ENCODE peak calls at places on chromosome 17, in nine cellular contexts. T is fibroblast of pulmonary artery; X is CD8-positive, alpha-beta memory T cell; Z is AG10803; N is thoracic aorta; H is SJSA1; O is fibroblast of lung; Y is cardiac fibroblast; R is left ventricle myocardium inferior. W is an unnamed sample.
A peak's percentile ranks its signal among the peaks of the same experiment; 100 is the strongest.

GRCh38 chr17:52789829-52790228 is 631.3 kb upstream of the CA10 start:
- DNase-seq in Z (no peak), O (no peak), N (no peak), Y (peak; percentile 0), H (no peak), T (peak; percentile 26), X (no peak), R (no peak), W (no peak)

GRCh38 chr17:32927724-32928526 is at the start of gene TMEM98:
- DNase-seq in T (peak; percentile 21), H (no peak), R (peak; percentile 20), N (no peak), O (peak; percentile 25), X (no peak), Y (peak; percentile 30), Z (peak; percentile 29), W (peak; percentile 12)

GRCh38 chr17:15945493-15946209 is 721 bp downstream of the ADORA2B start:
- DNase-seq in Z (no peak), H (no peak), X (no peak), O (peak; percentile 37), T (no peak), N (no peak), R (no peak), Y (peak; percentile 45), W (peak; percentile 37)

GRCh38 chr17:5378566-5379207 is 40.8 kb downstream of the NUP88 start:
- DNase-seq in H (no peak), Y (no peak), T (no peak), N (no peak), X (no peak), R (no peak), O (no peak), Z (no peak), W (no peak)

GRCh38 chr17:55444471-55445441 is 23.1 kb upstream of the MMD start:
- DNase-seq in N (no peak), Z (no peak), T (peak; percentile 56), H (no peak), X (no peak), R (no peak), O (peak; percentile 64), Y (peak; percentile 54), W (no peak)

GRCh38 chr17:5526821-5527598 is 40.6 kb downstream of the MIS12 start:
- DNase-seq in N (peak; percentile 83), Z (peak; percentile 97), Y (peak; percentile 97), X (no peak), R (peak; percentile 67), O (peak; percentile 94), H (peak; percentile 89), T (peak; percentile 96), W (peak; percentile 95)

GRCh38 chr17:50370052-50370451 is 2.9 kb downstream of the MRPL27 start:
- DNase-seq in N (no peak), X (no peak), Z (no peak), O (no peak), R (no peak), Y (no peak), T (no peak), H (no peak), W (no peak)

GRCh38 chr17:67534941-67535340 is 157.9 kb downstream of the PITPNC1 start:
- DNase-seq in H (no peak), T (no peak), Z (no peak), O (no peak), X (no peak), R (no peak), Y (no peak), N (no peak), W (no peak)

GRCh38 chr17:40362696-40363479 is 1.6 kb downstream of the GJD3 start:
- DNase-seq in O (peak; percentile 69), T (peak; percentile 75), X (peak; percentile 52), N (no peak), Y (peak; percentile 76), H (peak; percentile 81), Z (peak; percentile 73), R (peak; percentile 58), W (peak; percentile 61)

GRCh38 chr17:81867123-81867951 is 3.8 kb downstream of the ARHGDIA start:
- DNase-seq in Y (peak; percentile 62), N (no peak), X (no peak), O (peak; percentile 61), R (no peak), Z (peak; percentile 62), T (peak; percentile 62), H (no peak), W (peak; percentile 63)

GRCh38 chr17:8581002-8581658 is 49.4 kb downstream of the MYH10 start:
- DNase-seq in X (no peak), O (no peak), H (no peak), Y (no peak), N (no peak), Z (no peak), R (no peak), T (no peak), W (no peak)

GRCh38 chr17:80760501-80760900 is 215.9 kb downstream of the RPTOR start:
- DNase-seq in T (no peak), Z (no peak), O (no peak), X (no peak), R (no peak), N (no peak), Y (no peak), H (peak; percentile 44), W (no peak)

GRCh38 chr17:80763293-80763867 is 218.7 kb downstream of the RPTOR start:
- DNase-seq in H (peak; percentile 28), R (no peak), Y (no peak), T (no peak), Z (no peak), X (no peak), N (no peak), O (no peak), W (no peak)

GRCh38 chr17:80762076-80762475 is 217.4 kb downstream of the RPTOR start:
- DNase-seq in H (peak; percentile 44), T (no peak), N (no peak), X (no peak), Z (no peak), R (no peak), O (no peak), Y (no peak), W (no peak)

GRCh38 chr17:80758793-80759673 is 214.4 kb downstream of the RPTOR start:
- DNase-seq in N (no peak), Y (peak; percentile 19), R (peak; percentile 49), H (peak; percentile 39), T (no peak), X (no peak), Z (no peak), O (peak; percentile 53), W (peak; percentile 21)

GRCh38 chr17:80761421-80761871 is 216.8 kb downstream of the RPTOR start:
- DNase-seq in H (peak; percentile 80), Y (peak; percentile 81), X (peak; percentile 34), O (peak; percentile 68), T (peak; percentile 69), R (no peak), N (no peak), Z (peak; percentile 68), W (peak; percentile 71)
- H3K4me3 ChIP-seq in H (no peak overlapping the region), Y (no peak overlapping the region), X (peak overlapping the region; percentile 3), O (no peak overlapping the region), T (no peak overlapping the region), R (no peak overlapping the region), N (no peak overlapping the region), Z (no peak overlapping the region), W (no peak overlapping the region)

DNA sequence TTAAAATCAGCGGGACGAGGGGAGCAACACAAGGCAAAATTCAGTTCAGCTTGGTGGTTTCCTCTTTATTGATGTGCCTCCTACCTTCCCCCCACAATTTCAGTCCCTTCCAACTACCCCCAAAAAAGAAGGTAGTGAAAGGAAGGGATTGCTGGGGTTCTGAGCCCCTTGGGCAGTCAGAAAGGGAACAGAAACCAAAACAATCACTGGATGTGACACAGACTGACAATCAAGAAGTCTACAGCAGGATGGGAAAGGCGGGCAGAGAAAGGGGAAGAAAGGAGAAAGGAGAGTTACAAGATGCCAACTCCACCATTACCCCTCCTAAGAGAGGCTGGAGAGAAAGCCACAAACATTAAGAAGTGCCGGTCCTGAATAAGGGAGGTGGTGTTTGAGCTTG is 1.1 kb upstream of the PHF23 start:
- DNase-seq in Y (no peak), N (no peak), O (no peak), H (no peak), T (no peak), Z (no peak), X (no peak), R (no peak), W (no peak)
- H3K4me3 ChIP-seq in Y (no peak overlapping the region), N (peak overlapping the region; percentile 92), O (peak overlapping the region; percentile 96), H (no peak overlapping the region), T (peak overlapping the region; percentile 81), Z (peak overlapping the region; percentile 100), X (no peak overlapping the region), R (peak overlapping the region; percentile 97), W (peak overlapping the region; percentile 99)

GRCh38 chr17:19376799-19377198 is 1.5 kb upstream of the MAPK7 start:
- DNase-seq in T (no peak), H (no peak), X (no peak), N (no peak), R (no peak), O (no peak), Z (no peak), Y (no peak), W (no peak)

GRCh38 chr17:19380551-19381284 is 2.4 kb downstream of the MAPK7 start:
- DNase-seq in H (no peak), Z (no peak), X (no peak), O (no peak), N (no peak), Y (no peak), R (no peak), T (no peak), W (no peak)

GRCh38 chr17:19379306-19380075 is 1.2 kb downstream of the MAPK7 start:
- DNase-seq in O (no peak), T (no peak), X (no peak), Y (no peak), N (no peak), R (no peak), Z (no peak), H (peak; percentile 22), W (no peak)

GRCh38 chr17:19378416-19379293 is at the start of gene MAPK7:
- DNase-seq in X (no peak), R (no peak), Z (no peak), T (no peak), N (no peak), O (no peak), H (no peak), Y (no peak), W (no peak)

GRCh38 chr17:19377602-19378415 is 489 bp upstream of the MAPK7 start:
- DNase-seq in T (peak; percentile 99), H (peak; percentile 98), O (peak; percentile 99), Y (peak; percentile 99), Z (peak; percentile 99), X (peak; percentile 93), N (peak; percentile 94), R (peak; percentile 98), W (peak; percentile 98)
- H3K4me3 ChIP-seq in T (peak overlapping the region; percentile 74), H (peak overlapping the region; percentile 61), O (peak overlapping the region; percentile 77), Y (peak overlapping the region; percentile 85), Z (peak overlapping the region; percentile 83), X (peak overlapping the region; percentile 100), N (peak overlapping the region; percentile 85), R (peak overlapping the region; percentile 92), W (peak overlapping the region; percentile 89)

DNA sequence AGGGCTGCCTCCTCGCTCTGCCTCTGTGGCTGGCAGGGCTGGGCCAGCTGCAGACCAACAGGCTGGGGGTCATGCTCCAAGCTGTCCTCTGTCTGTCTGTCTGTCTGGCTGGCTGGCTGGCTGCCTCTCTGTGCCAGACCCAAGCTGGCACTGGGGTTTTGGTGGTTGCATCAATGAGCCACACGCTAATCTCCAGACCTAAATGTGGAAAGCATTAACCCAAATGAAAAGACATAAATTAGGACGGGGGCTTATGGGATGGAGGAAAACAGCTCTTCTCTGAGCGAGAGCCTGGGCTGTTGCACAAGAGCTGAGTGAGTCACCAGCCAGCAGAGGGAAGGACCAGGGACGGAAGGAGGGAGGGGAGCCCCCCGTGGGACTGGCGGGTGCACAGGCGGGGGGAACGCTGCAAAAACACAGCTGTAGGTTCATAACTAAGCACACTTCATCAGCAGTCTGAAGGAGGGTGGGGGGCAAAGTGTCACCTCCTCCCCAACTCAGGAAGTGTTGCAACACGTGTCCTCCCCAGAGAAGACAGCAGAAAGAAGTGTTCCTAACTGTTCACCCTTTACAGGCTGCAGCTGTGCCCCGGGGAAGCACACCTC is 83.4 kb downstream of the GAS7 start:
- DNase-seq in Z (peak; percentile 99), O (peak; percentile 98), Y (peak; percentile 91), T (peak; percentile 97), X (peak; percentile 76), N (peak; percentile 81), H (peak; percentile 67), R (peak; percentile 94), W (peak; percentile 96)
- H3K4me3 ChIP-seq in Z (peak overlapping the region; percentile 51), O (peak overlapping the region; percentile 23), Y (no peak overlapping the region), T (peak overlapping the region; percentile 36), X (peak overlapping the region; percentile 47), N (peak overlapping the region; percentile 56), H (no peak overlapping the region), R (peak overlapping the region; percentile 50), W (peak overlapping the region; percentile 46)